ENCODE peak calls at places on chromosomes 11 and 22, in six cellular contexts. L is H1, Q is GM12878, T is endothelial cell of umbilical vein, U is HepG2, J is K562. M is an unnamed sample.

GRCh38 chr11:94245121-94245520 is 59.3 kb upstream of the IZUMO1R start:
- DNase-seq in J (no peak), Q (no peak), L (no peak), U (no peak), T (no peak), M (no peak)

GRCh38 chr22:50140615-50141014 is 29.9 kb upstream of the PANX2 start:
- DNase-seq in U (peak; percentile 68), T (no peak), J (no peak), L (no peak), Q (no peak), M (no peak)

GRCh38 chr11:64874308-64874707 is 4.1 kb downstream of the EHD1 start:
- DNase-seq in Q (no peak), U (no peak), J (no peak), T (no peak), L (no peak), M (no peak)

GRCh38 chr11:15707971-15708370 is 593.2 kb downstream of the INSC start:
- DNase-seq in J (no peak), U (no peak), L (no peak), Q (no peak), T (no peak), M (no peak)

GRCh38 chr11:99170606-99171005 is 149.9 kb downstream of the CNTN5 start:
- DNase-seq in J (no peak), L (no peak), U (no peak), Q (no peak), T (no peak), M (no peak)

GRCh38 chr11:116794851-116795250 is 3.2 kb upstream of the APOA5 start:
- DNase-seq in T (no peak), L (no peak), Q (no peak), J (no peak), U (no peak), M (no peak)

GRCh38 chr22:46588279-46589140 is 31.7 kb upstream of the GRAMD4 start:
- DNase-seq in U (no peak), J (no peak), L (no peak), Q (no peak), T (no peak), M (no peak)

GRCh38 chr22:17868771-17869170 is 94.5 kb upstream of the BID start:
- DNase-seq in Q (no peak), J (no peak), U (no peak), L (no peak), T (no peak), M (no peak)

GRCh38 chr22:42969348-42969975 is 45.5 kb downstream of the PACSIN2 start:
- DNase-seq in T (no peak), U (no peak), Q (no peak), L (no peak), J (no peak), M (no peak)

GRCh38 chr11:27460158-27460565 is 12.4 kb downstream of the LGR4 start:
- DNase-seq in J (no peak), Q (no peak), U (peak; percentile 96), L (no peak), T (no peak), M (no peak)

GRCh38 chr11:59756845-59757244 is 1.7 kb downstream of the STX3 start:
- DNase-seq in Q (no peak), T (no peak), U (no peak), J (peak; percentile 82), L (no peak), M (peak; percentile 26)

GRCh38 chr22:35552186-35552842 is 11.7 kb downstream of the RASD2 start:
- DNase-seq in Q (no peak), J (peak; percentile 80), U (peak; percentile 23), T (peak; percentile 15), L (peak; percentile 94), M (peak; percentile 42)

GRCh38 chr11:45213717-45214116 is 67.3 kb downstream of the PRDM11 start:
- DNase-seq in Q (no peak), L (no peak), J (no peak), T (no peak), U (no peak), M (no peak)

GRCh38 chr11:26849009-26849408 is 127.1 kb upstream of the SLC5A12 start:
- DNase-seq in Q (no peak), U (no peak), T (no peak), L (no peak), J (no peak), M (no peak)

GRCh38 chr11:46718155-46719019 is 626 bp upstream of the F2 start:
- DNase-seq in L (peak; percentile 46), U (peak; percentile 98), T (no peak), Q (no peak), J (no peak), M (no peak)

GRCh38 chr11:85118151-85118550 is 509.0 kb downstream of the DLG2 start:
- DNase-seq in Q (no peak), J (no peak), U (no peak), T (no peak), L (no peak), M (no peak)

GRCh38 chr22:40819741-40820140 is 595 bp upstream of the SLC25A17 start:
- DNase-seq in U (no peak), J (no peak), Q (no peak), L (no peak), T (no peak), M (no peak)

GRCh38 chr22:40818747-40819662 is at the start of gene SLC25A17:
- DNase-seq in J (peak; percentile 89), T (peak; percentile 87), L (peak; percentile 89), Q (peak; percentile 39), U (peak; percentile 76), M (peak; percentile 66)

GRCh38 chr22:40813912-40814315 is 5.2 kb downstream of the SLC25A17 start:
- DNase-seq in J (peak; percentile 89), U (no peak), T (no peak), Q (no peak), L (no peak), M (no peak)

GRCh38 chr22:40818192-40818746 is 877 bp downstream of the SLC25A17 start:
- DNase-seq in T (no peak), U (no peak), L (no peak), J (no peak), Q (no peak), M (no peak)

DNA sequence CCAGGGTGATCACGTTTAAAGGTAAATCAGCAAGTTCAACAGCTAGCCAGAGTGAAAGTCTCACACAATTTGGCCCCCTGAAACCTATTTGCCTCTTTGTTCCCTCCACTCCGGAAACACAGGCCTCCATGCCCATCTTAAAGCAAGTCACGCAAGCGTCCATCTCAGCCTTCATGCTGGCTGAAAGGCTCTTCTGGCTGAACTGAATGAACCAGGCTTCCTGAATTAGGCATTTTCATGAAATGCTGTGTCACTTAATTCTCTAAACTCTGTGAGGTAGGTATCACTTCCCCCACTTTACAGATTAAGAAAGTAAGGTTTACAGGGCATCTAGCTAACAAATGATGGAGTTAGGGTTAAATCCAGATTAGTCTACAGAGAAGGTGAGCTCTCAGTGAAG is 1.4 kb downstream of the SLC25A17 start:
- DNase-seq in U (no peak), T (no peak), L (no peak), Q (peak; percentile 25), J (peak; percentile 33), M (no peak)
- TF ChIP-seq MAX in U (no peak), T (no peak), L (no peak), Q (no peak), J (no peak), M (no peak)

GRCh38 chr11:69429716-69430491 is 51.6 kb upstream of the LINC01488 start:
- DNase-seq in J (no peak), Q (no peak), T (no peak), U (no peak), L (no peak), M (no peak)

GRCh38 chr11:69433741-69434140 is 47.7 kb upstream of the LINC01488 start:
- DNase-seq in J (no peak), U (no peak), L (no peak), T (no peak), Q (no peak), M (no peak)

GRCh38 chr11:69431136-69431535 is 50.3 kb upstream of the LINC01488 start:
- DNase-seq in J (no peak), L (no peak), U (no peak), Q (no peak), T (no peak), M (no peak)

GRCh38 chr11:69430566-69430965 is 50.9 kb upstream of the LINC01488 start:
- DNase-seq in Q (no peak), L (no peak), J (no peak), U (peak; percentile 37), T (no peak), M (no peak)

GRCh38 chr11:69431893-69432738 is 49.3 kb upstream of the LINC01488 start:
- DNase-seq in T (no peak), J (no peak), U (no peak), Q (no peak), L (no peak), M (no peak)
- H2AFZ ChIP-seq in T (no peak overlapping the region), J (peak overlapping the region; percentile 6), U (no peak overlapping the region), Q (no peak overlapping the region), L (no peak overlapping the region), M (no peak overlapping the region)

GRCh38 chr22:41625577-41625976 is 4.5 kb downstream of the XRCC6 start:
- DNase-seq in U (peak; percentile 10), L (no peak), J (no peak), Q (no peak), T (no peak), M (no peak)

GRCh38 chr22:41621099-41621910 is at the start of gene XRCC6:
- DNase-seq in T (peak; percentile 100), J (peak; percentile 98), U (peak; percentile 98), L (peak; percentile 100), Q (peak; percentile 100), M (peak; percentile 100)

GRCh38 chr22:41621911-41622179 is 750 bp downstream of the XRCC6 start:
- DNase-seq in J (no peak), L (no peak), U (no peak), Q (no peak), T (no peak), M (no peak)

GRCh38 chr22:41619979-41620645 is 731 bp downstream of the DESI1 start:
- DNase-seq in Q (no peak), L (peak; percentile 78), T (no peak), U (peak; percentile 49), J (peak; percentile 46), M (no peak)

DNA sequence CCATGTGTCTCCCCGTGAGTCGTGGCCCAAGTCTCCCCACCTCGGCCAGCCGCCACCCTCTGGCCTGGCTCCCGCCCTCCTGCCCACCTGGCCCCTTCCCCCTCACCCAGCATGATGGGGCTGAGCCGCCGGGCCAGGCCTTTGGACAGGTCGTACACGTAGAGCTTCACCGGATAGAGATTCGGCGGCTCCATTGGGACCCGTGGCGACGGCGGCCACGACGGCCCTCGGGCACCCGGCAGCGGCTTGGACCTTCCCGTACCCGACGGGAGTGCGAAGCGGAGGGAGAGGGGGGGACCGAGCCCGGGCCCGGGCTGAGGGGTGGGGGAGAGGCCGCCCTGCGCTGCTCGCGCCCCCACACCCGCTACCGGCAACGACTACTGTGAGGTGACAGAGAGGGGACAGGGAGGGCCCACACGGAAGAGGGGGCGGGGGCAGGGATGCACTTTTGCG is at the start of gene DESI1:
- DNase-seq in T (no peak), L (no peak), J (peak; percentile 45), U (peak; percentile 21), Q (no peak), M (no peak)
- TF ChIP-seq POLR2A in T (peak; percentile 83), L (peak; percentile 12), J (peak; percentile 87), U (peak; percentile 82), Q (peak; percentile 96), M (peak; percentile 77)

GRCh38 chr11:41286751-41287150 is 172.7 kb downstream of the LRRC4C start:
- DNase-seq in U (no peak), T (no peak), J (no peak), L (no peak), Q (no peak), M (no peak)

GRCh38 chr11:41282436-41282835 is 177.0 kb downstream of the LRRC4C start:
- DNase-seq in J (no peak), L (no peak), Q (no peak), T (no peak), U (no peak), M (no peak)

GRCh38 chr11:41283196-41283930 is 176.1 kb downstream of the LRRC4C start:
- DNase-seq in U (no peak), L (no peak), Q (no peak), T (no peak), J (no peak), M (no peak)

GRCh38 chr11:41281131-41281742 is 178.2 kb downstream of the LRRC4C start:
- DNase-seq in J (no peak), L (no peak), U (no peak), Q (no peak), T (no peak), M (no peak)
- TF ChIP-seq MAX in J (no peak), L (no peak), U (no peak), Q (no peak), T (no peak), M (no peak)

M was measured in HCT116.